ENCODE peak calls at places on chromosomes 2 and 18, in four cellular contexts. N is neural crest cell; I is CD4-positive, alpha-beta T cell; X is osteoblast. M is an unnamed sample.
A peak's percentile ranks its signal among the peaks of the same experiment; 100 is the strongest.

GRCh38 chr18:59539108-59539507 is 158.1 kb downstream of the CCBE1 start:
- DNase-seq in X (no peak), N (no peak), I (no peak), M (no peak)

GRCh38 chr2:45121236-45121927 is 112.1 kb upstream of the SIX2 start:
- DNase-seq in I (no peak), X (no peak), N (no peak), M (no peak)

GRCh38 chr2:97748397-97748796 is 35.0 kb downstream of the ZAP70 start:
- DNase-seq in I (peak; percentile 63), N (peak; percentile 26), X (peak; percentile 52), M (no peak)

GRCh38 chr2:100563407-100564247 is 834 bp downstream of the PDCL3 start:
- DNase-seq in X (peak; percentile 39), I (no peak), N (no peak), M (no peak)

GRCh38 chr2:16798472-16798871 is 132.8 kb upstream of the CYRIA start:
- DNase-seq in I (no peak), N (no peak), X (no peak), M (no peak)

GRCh38 chr2:101736861-101737291 is 39.4 kb downstream of the MAP4K4 start:
- DNase-seq in N (no peak), I (no peak), X (peak; percentile 91), M (no peak)

GRCh38 chr2:10274983-10275802 is 27.5 kb upstream of the HPCAL1 start:
- DNase-seq in N (no peak), I (no peak), X (no peak), M (no peak)

GRCh38 chr2:187528042-187528441 is 26.2 kb downstream of the TFPI start:
- DNase-seq in N (no peak), I (no peak), X (no peak), M (no peak)

GRCh38 chr2:30752811-30753210 is 54.4 kb downstream of the CAPN13 start:
- DNase-seq in N (no peak), X (no peak), I (no peak), M (no peak)

GRCh38 chr2:127453392-127454171 is 35.4 kb downstream of the PROC start:
- DNase-seq in X (no peak), I (no peak), N (no peak), M (no peak)

GRCh38 chr18:22914633-22915032 is 18.5 kb upstream of the RBBP8 start:
- DNase-seq in X (no peak), I (no peak), N (no peak), M (no peak)

GRCh38 chr2:43537137-43537536 is 58.7 kb downstream of the THADA start:
- DNase-seq in I (no peak), N (no peak), X (no peak), M (no peak)

GRCh38 chr2:235493402-235493774 is 455 bp upstream of the AGAP1 start:
- DNase-seq in I (no peak), X (no peak), N (no peak), M (no peak)

GRCh38 chr18:65206551-65207260 is 544.1 kb upstream of the CDH7 start:
- DNase-seq in N (no peak), X (no peak), I (no peak), M (no peak)

GRCh38 chr18:75116809-75117208 is 92.1 kb downstream of the PTGR3 start:
- DNase-seq in I (no peak), N (no peak), X (no peak), M (no peak)

GRCh38 chr2:158042245-158042644 is 59.4 kb upstream of the UPP2 start:
- DNase-seq in X (no peak), I (no peak), N (no peak), M (no peak)

GRCh38 chr2:46297546-46298271 is 502 bp downstream of the EPAS1 start:
- DNase-seq in N (no peak), I (peak; percentile 73), X (peak; percentile 87), M (peak; percentile 64)

GRCh38 chr18:2325933-2326332 is 245.4 kb downstream of the METTL4 start:
- DNase-seq in X (no peak), I (no peak), N (no peak), M (no peak)

GRCh38 chr2:237581751-237582746 is 8.5 kb downstream of the RAB17 start:
- DNase-seq in X (peak; percentile 91), I (no peak), N (peak; percentile 29), M (no peak)

GRCh38 chr18:28350821-28351220 is 173.9 kb upstream of the CDH2 start:
- DNase-seq in N (no peak), X (no peak), I (no peak), M (no peak)

GRCh38 chr2:161357097-161357496 is 48.9 kb downstream of the PSMD14 start:
- DNase-seq in X (no peak), I (no peak), N (no peak), M (no peak)

GRCh38 chr2:46858697-46859080 is 56.9 kb downstream of the MCFD2 start:
- DNase-seq in I (no peak), X (peak; percentile 89), N (no peak), M (no peak)

GRCh38 chr2:172647439-172647838 is 88.2 kb upstream of the RAPGEF4 start:
- DNase-seq in X (no peak), I (no peak), N (no peak), M (no peak)

GRCh38 chr2:219612605-219613286 is 14.7 kb upstream of the SLC4A3 start:
- DNase-seq in I (no peak), N (no peak), X (peak; percentile 32), M (no peak)

GRCh38 chr2:63012541-63012940 is 38.1 kb upstream of the OTX1 start:
- DNase-seq in I (no peak), N (no peak), X (no peak), M (no peak)

GRCh38 chr18:79941473-79942119 is 9.9 kb downstream of the SLC66A2 start:
- DNase-seq in X (peak; percentile 38), N (no peak), I (no peak), M (peak; percentile 10)

GRCh38 chr2:153477641-153478288 is 797 bp downstream of the RPRM start:
- DNase-seq in N (peak; percentile 7), I (no peak), X (peak; percentile 76), M (no peak)

GRCh38 chr2:153478289-153479261 is at the start of gene RPRM:
- DNase-seq in I (peak; percentile 24), X (peak; percentile 91), N (peak; percentile 80), M (peak; percentile 48)

GRCh38 chr2:153476491-153477095 is 2.0 kb downstream of the RPRM start:
- DNase-seq in N (no peak), I (no peak), X (peak; percentile 29), M (no peak)

GRCh38 chr2:153479527-153479926 is 965 bp upstream of the RPRM start:
- DNase-seq in N (no peak), I (no peak), X (peak; percentile 79), M (no peak)

DNA sequence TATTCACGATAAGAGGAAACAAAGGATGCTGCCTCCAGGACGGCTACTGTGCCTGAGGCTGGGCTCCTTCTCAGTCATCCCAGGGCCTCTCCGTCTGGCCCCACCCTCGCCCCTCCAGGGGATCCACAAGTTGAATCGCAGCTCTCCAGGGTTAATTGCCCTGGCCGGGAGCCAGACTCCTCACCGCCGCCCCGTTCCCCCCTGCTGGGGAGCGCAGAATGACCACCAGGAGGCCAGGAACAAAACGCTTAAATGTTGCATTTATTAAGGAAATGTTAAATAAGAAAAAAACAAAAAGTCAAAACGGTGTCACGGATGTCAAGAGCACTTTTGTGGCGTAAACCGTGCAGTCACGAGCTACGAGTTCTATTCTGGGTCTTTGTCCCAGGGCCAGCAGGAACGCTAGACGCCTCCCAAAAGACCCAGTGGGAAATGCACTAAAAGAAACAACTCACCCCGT is 1.4 kb downstream of the RPRM start:
- DNase-seq in X (peak; percentile 37), I (no peak), N (peak; percentile 9), M (peak; percentile 32)
- TF ChIP-seq CTCF in X (no peak), I (no peak), N (peak; percentile 61), M (no peak)

GRCh38 chr18:77754475-77755044 is 504.9 kb downstream of the GALR1 start:
- DNase-seq in I (no peak), N (no peak), X (no peak), M (no peak)

DNA sequence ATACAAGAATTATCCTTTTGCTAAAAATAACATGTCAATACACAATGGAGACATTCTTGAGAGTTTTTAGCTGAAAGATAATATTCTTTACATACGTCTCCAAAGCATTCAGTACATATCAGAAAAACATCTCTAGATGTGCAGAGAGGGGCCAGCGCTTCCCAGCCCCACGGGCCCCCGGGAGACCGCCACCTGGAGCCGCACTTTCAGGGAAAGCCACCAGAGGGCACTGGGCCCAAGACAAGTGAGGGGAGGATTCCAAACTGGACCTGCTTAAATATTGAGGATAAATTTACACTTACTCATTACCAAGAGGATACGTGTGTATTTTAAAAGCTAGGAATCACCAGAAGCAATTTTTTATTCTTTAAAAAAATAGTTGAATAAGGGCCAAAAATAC is 499.5 kb downstream of the GALR1 start:
- DNase-seq in X (no peak), I (no peak), N (peak; percentile 61), M (no peak)
- TF ChIP-seq CTCF in X (no peak), I (no peak), N (peak; percentile 74), M (no peak)

DNA sequence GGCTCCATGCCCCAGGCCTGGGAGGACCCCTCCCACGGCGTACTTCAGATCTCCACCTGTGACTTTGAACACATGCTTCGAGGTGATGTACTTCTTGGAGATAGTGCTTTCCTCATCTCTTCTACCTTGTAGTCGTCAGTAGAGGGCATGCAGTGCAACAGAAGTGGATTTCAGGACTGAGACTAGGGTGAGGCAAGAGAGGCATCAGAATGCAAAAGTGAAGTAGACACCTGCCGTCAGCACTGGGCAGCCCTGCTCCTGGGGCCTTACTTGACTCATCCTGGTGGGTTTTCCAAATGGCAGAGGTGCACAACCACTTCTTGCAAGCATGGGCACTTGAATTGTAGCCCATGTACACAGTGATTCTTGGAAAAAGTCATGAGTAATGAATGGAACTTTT is 258.8 kb downstream of the NEDD4L start:
- DNase-seq in N (no peak), X (no peak), I (no peak), M (no peak)
- TF ChIP-seq CTCF in N (no peak), X (no peak), I (no peak), M (no peak)

DNA sequence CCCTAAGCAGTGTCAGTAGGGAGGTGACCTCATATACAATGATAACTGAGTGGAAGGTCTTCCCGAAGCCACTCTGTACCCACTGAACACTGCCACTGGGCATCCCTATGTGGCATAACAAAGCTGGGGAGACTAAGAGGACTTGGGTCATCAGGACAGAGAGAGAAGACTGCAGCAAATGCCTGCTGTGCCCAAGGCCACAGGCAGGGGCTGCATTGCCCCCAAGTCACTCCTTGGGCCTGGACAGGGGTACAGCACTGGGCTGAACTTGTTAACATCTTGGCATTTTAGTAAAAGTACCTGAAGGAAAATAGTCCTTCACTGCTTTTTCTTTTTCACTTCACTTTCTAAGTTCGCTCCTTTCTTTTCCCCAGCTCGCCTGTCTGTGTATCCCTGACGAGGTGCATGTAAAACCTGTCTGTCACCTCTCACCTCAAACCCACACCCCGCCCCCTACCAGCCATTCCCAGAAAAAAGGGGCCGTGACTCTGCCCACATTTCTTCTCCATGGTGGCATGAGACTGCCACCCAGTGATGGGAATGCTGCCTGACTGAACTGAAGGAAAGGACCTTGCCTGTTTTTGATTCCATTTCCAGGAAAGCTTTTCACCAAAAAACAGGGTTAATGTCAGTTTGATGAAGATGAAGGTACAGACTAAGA is 62.9 kb downstream of the MTHFD2 start:
- DNase-seq in I (no peak), X (peak; percentile 88), N (no peak), M (no peak)
- TF ChIP-seq CTCF in I (no peak), X (peak; percentile 60), N (no peak), M (no peak)

DNA sequence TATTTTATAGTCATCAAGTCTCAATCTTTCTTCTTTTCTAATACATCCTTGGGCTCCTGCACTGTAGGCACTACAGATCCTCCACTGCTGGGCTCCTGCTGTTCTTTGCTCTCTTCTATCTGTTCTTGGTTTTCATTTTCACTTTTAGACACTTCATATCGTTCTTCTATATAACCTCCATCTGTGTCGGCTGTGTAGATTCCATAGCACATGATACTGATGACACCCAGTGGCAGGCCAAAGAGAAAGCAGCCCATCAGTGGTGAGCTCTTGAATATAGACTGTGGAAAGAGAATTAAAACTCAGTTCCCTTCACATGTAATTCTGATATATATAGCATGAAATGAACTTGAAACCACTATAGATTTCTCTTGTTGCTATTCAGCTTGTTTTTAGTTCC is 38.0 kb downstream of the TMX3 start:
- DNase-seq in I (no peak), X (no peak), N (no peak), M (no peak)
- TF ChIP-seq CTCF in I (no peak), X (peak; percentile 40), N (no peak), M (no peak)

M was measured in omental fat pad.